ENCODE peak calls at places on chromosomes 5 and 9, in six cellular contexts. O is lung, D is Peyer's patch, H is SK-N-SH, Q is cardiac muscle cell, S is prostate gland. K is an unnamed sample.

GRCh38 chr9:93065321-93065720 is 6.8 kb downstream of the SUSD3 start:
- DNase-seq in O (no peak), D (no peak), H (no peak), Q (no peak), S (no peak), K (peak)

GRCh38 chr5:148425808-148426207 is 42.0 kb downstream of the FBXO38 start:
- DNase-seq in O (no peak), D (no peak), H (no peak), Q (peak), S (no peak), K (no peak)

GRCh38 chr9:22813520-22813919 is 366.9 kb downstream of the DMRTA1 start:
- DNase-seq in O (no peak), D (no peak), H (peak), Q (no peak), S (no peak), K (no peak)

GRCh38 chr9:99269429-99269828 is 47.3 kb downstream of the SEC61B start:
- DNase-seq in O (no peak), D (no peak), H (no peak), Q (peak), S (no peak), K (no peak)

GRCh38 chr5:91049800-91050199 is 333.3 kb downstream of the ARRDC3 start:
- DNase-seq in O (no peak), D (no peak), H (peak), Q (peak), S (peak), K (no peak)

GRCh38 chr9:100105861-100106260 is 6.8 kb downstream of the INVS start:
- DNase-seq in O (no peak), D (no peak), H (no peak), Q (no peak), S (no peak), K (no peak)

GRCh38 chr5:126868338-126868737 is 91.4 kb downstream of the LMNB1 start:
- DNase-seq in O (no peak), D (no peak), H (no peak), Q (no peak), S (no peak), K (no peak)

GRCh38 chr5:157463621-157464407 is 3.8 kb downstream of the NIPAL4 start:
- DNase-seq in O (no peak), D (no peak), H (no peak), Q (no peak), S (no peak), K (no peak)

GRCh38 chr9:16030513-16031185 is 477.8 kb downstream of the CCDC171 start:
- DNase-seq in O (no peak), D (no peak), H (no peak), Q (peak), S (no peak), K (no peak)

GRCh38 chr9:7996558-7996957 is 197.0 kb upstream of the DMAC1 start:
- DNase-seq in O (no peak), D (no peak), H (no peak), Q (no peak), S (no peak), K (no peak)

GRCh38 chr5:128154943-128155342 is 71.4 kb downstream of the SLC12A2 start:
- DNase-seq in O (no peak), D (no peak), H (peak), Q (peak), S (no peak), K (no peak)

GRCh38 chr5:13217636-13218035 is 726.9 kb downstream of the DNAH5 start:
- DNase-seq in O (no peak), D (no peak), H (no peak), Q (no peak), S (no peak), K (no peak)

GRCh38 chr5:140292212-140293040 is 10.5 kb downstream of the PFDN1 start:
- DNase-seq in O (no peak), D (no peak), H (no peak), Q (no peak), S (no peak), K (no peak)

GRCh38 chr5:140296289-140296688 is 6.6 kb downstream of the PFDN1 start:
- DNase-seq in O (no peak), D (no peak), H (no peak), Q (peak), S (no peak), K (no peak)

GRCh38 chr5:140295414-140295813 is 7.5 kb downstream of the PFDN1 start:
- DNase-seq in O (peak), D (no peak), H (no peak), Q (peak), S (peak), K (peak)

GRCh38 chr5:140293091-140293996 is 9.6 kb downstream of the PFDN1 start:
- DNase-seq in O (no peak), D (no peak), H (no peak), Q (peak), S (no peak), K (peak)

DNA sequence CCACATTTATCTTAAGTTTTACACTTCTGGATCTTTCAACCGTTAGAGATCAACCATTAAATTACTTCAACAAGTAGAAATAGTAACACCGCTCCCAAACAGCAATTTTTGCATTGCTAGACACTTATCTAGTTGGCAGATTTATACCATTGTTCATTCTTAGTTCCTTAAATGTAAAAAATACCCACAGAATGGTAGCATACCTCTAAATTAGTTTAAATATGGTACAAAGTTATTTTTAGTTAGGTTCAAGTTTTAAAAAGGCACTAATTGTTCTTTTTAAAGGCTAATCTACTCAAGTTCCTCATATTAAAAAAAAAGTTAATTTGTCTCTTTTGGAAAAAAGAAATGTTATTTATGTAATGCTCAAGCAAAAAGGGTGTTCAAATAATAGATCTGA is 8.1 kb downstream of the PFDN1 start:
- DNase-seq in O (no peak), D (no peak), H (no peak), Q (no peak), S (no peak), K (no peak)
- H3K27ac ChIP-seq in O (no peak), D (no peak), H (peak), Q (no peak), S (peak), K (no peak)

DNA sequence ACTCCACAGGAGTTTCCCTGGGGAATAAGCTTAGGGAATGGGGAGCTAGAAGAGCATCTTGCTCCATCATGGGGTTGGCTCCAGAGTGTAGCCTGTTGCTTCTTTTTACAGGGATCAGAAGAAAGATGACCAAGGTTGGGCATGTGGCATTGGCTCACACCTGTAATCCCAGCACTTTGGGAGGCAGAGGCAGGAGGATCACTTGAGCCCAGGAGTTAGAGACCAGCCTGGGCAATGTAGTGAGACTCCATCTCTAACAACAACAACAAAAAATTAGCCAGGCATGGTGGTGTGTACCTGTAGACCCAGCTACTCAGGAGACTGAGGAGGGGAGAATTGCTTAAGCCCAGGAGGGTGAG is 18.4 kb downstream of the NUDT2 start:
- DNase-seq in O (no peak), D (no peak), H (no peak), Q (no peak), S (no peak), K (no peak)
- H3K27ac ChIP-seq in O (no peak), D (no peak), H (no peak), Q (no peak), S (no peak), K (no peak)

GRCh38 chr9:81627481-81627880 is 61.9 kb downstream of the TLE1 start:
- DNase-seq in O (no peak), D (no peak), H (no peak), Q (no peak), S (no peak), K (no peak)
- H3K27ac ChIP-seq in O (no peak), D (no peak), H (no peak), Q (no peak), S (no peak), K (no peak)

GRCh38 chr9:134848504-134848903 is 32.1 kb upstream of the FCN2 start:
- DNase-seq in O (no peak), D (no peak), H (no peak), Q (no peak), S (no peak), K (no peak)
- H3K27ac ChIP-seq in O (no peak), D (no peak), H (no peak), Q (no peak), S (no peak), K (no peak)

GRCh38 chr5:55440188-55440646 is 94.5 kb downstream of the PLPP1 start:
- DNase-seq in O (no peak), D (no peak), H (peak), Q (peak), S (no peak), K (no peak)

GRCh38 chr5:55438931-55439477 is 95.8 kb downstream of the PLPP1 start:
- DNase-seq in O (no peak), D (no peak), H (no peak), Q (peak), S (no peak), K (no peak)

GRCh38 chr5:55441107-55441771 is 93.5 kb downstream of the PLPP1 start:
- DNase-seq in O (no peak), D (no peak), H (no peak), Q (no peak), S (no peak), K (no peak)

GRCh38 chr5:55437859-55438206 is 96.9 kb downstream of the PLPP1 start:
- DNase-seq in O (no peak), D (no peak), H (no peak), Q (no peak), S (no peak), K (no peak)

DNA sequence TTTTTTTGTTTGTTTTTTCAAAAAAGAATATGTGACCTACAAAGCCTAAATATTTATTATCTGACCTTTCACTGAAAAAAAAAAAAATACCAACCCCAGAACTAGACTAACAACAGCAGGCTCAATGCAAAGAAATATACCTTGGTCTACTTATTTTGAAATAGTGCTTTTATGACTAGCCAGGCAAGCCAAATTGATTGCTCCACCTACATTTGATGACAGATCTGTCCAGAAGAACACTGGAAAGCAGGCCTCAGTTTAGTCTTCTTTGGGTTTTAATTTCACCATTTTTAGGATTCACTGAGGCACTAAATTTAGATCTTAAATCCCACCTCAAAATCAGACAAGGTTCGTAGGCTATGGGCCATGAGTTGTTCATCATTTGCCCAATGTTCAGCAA is 97.3 kb downstream of the PLPP1 start:
- DNase-seq in O (no peak), D (no peak), H (no peak), Q (no peak), S (no peak), K (no peak)
- H3K27ac ChIP-seq in O (no peak), D (peak), H (peak), Q (peak), S (peak), K (no peak)

GRCh38 chr5:143233020-143233419 is 170.5 kb downstream of the NR3C1 start:
- DNase-seq in O (no peak), D (no peak), H (no peak), Q (peak), S (no peak), K (peak)
- H3K27ac ChIP-seq in O (no peak), D (no peak), H (no peak), Q (no peak), S (no peak), K (no peak)

GRCh38 chr9:113137196-113138168 is 13.3 kb upstream of the SLC31A2 start:
- DNase-seq in O (no peak), D (no peak), H (no peak), Q (no peak), S (no peak), K (no peak)

GRCh38 chr9:113139953-113140352 is 10.9 kb upstream of the SLC31A2 start:
- DNase-seq in O (no peak), D (no peak), H (no peak), Q (no peak), S (no peak), K (no peak)

GRCh38 chr9:113143432-113144227 is 7.2 kb upstream of the SLC31A2 start:
- DNase-seq in O (no peak), D (no peak), H (no peak), Q (no peak), S (no peak), K (no peak)

GRCh38 chr9:113138760-113139159 is 12.0 kb upstream of the SLC31A2 start:
- DNase-seq in O (no peak), D (no peak), H (no peak), Q (no peak), S (no peak), K (no peak)

GRCh38 chr9:113139225-113139829 is 11.5 kb upstream of the SLC31A2 start:
- DNase-seq in O (no peak), D (no peak), H (no peak), Q (no peak), S (no peak), K (no peak)
- H3K27ac ChIP-seq in O (no peak), D (no peak), H (no peak), Q (no peak), S (no peak), K (no peak)

DNA sequence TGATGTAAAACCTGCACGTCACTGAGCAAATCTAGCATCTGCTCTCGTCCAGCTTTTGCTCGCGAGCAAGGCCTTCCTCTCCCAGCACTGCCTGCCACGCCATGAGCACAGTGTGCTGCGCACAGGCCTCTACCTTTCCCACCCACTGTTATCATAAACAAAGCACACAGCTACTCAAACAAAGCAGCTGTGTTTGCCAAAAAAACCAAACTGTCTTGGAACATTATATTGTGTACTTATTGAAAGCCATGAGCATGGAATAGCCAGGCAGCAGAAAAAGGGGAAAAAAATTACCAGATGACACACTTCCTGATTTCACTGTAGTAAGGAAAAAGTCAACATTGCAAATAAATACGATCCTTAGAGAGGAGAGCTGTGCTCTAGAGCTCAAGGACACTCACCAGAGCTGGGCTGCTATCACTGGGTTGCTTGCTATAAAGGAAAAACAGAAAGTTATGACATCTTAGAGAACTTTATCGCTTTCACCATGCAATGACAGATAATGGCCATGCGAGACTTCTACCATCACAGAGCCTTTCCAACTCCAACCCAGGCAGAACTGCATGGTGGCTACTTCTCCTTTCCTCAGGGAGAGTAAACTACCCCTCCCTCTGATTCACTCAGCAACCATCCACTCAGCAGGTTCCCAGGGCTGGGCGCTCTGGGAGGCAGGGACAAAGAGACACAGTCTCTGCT is 69.6 kb downstream of the EPB41L4B start:
- DNase-seq in O (no peak), D (peak), H (no peak), Q (peak), S (peak), K (no peak)
- H3K27ac ChIP-seq in O (peak), D (peak), H (peak), Q (no peak), S (peak), K (no peak)

GRCh38 chr5:178632305-178632704 is 5.5 kb upstream of the CLK4 start:
- DNase-seq in O (no peak), D (no peak), H (no peak), Q (no peak), S (no peak), K (peak)

GRCh38 chr5:178641711-178642110 is 14.9 kb upstream of the CLK4 start:
- DNase-seq in O (no peak), D (no peak), H (no peak), Q (no peak), S (no peak), K (no peak)

GRCh38 chr5:178640331-178641045 is 13.6 kb upstream of the CLK4 start:
- DNase-seq in O (no peak), D (no peak), H (no peak), Q (no peak), S (no peak), K (no peak)

GRCh38 chr5:178642351-178642909 is 15.6 kb upstream of the CLK4 start:
- DNase-seq in O (no peak), D (no peak), H (peak), Q (peak), S (no peak), K (no peak)

GRCh38 chr5:178637356-178638069 is 10.7 kb upstream of the CLK4 start:
- DNase-seq in O (no peak), D (no peak), H (no peak), Q (no peak), S (no peak), K (no peak)
- H3K27ac ChIP-seq in O (no peak), D (no peak), H (no peak), Q (no peak), S (no peak), K (no peak)

GRCh38 chr9:125121156-125121555 is 22.2 kb downstream of the SCAI start:
- DNase-seq in O (no peak), D (no peak), H (no peak), Q (no peak), S (no peak), K (no peak)
- H3K27ac ChIP-seq in O (no peak), D (no peak), H (no peak), Q (no peak), S (no peak), K (no peak)